ENCODE peak calls at places on chromosomes 16 and 17, in six cellular contexts. One of them, this sample, is unnamed.

GRCh38 chr16:50940275-50940854 is 198.5 kb downstream of the CYLD start:
- DNase-seq in transverse colon: no peak
- DNase-seq in fibroblast of lung: no peak
- DNase-seq in NCI-H1417: peak
- DNase-seq in Daoy: no peak
- DNase-seq in T-helper 2 cell: no peak
- DNase-seq in this sample: no peak

GRCh38 chr16:649646-650045 is 481 bp downstream of the WDR90 start:
- DNase-seq in fibroblast of lung: no peak
- DNase-seq in T-helper 2 cell: no peak
- DNase-seq in NCI-H1417: no peak
- DNase-seq in Daoy: no peak
- DNase-seq in transverse colon: no peak
- DNase-seq in this sample: peak

GRCh38 chr17:54372071-54372720 is 528.5 kb upstream of the TOM1L1 start:
- DNase-seq in fibroblast of lung: no peak
- DNase-seq in transverse colon: no peak
- DNase-seq in NCI-H1417: no peak
- DNase-seq in Daoy: no peak
- DNase-seq in T-helper 2 cell: no peak
- DNase-seq in this sample: no peak

GRCh38 chr17:22102177-22102576 is 409.9 kb downstream of the KCNJ18 start:
- DNase-seq in fibroblast of lung: no peak
- DNase-seq in NCI-H1417: no peak
- DNase-seq in transverse colon: no peak
- DNase-seq in Daoy: no peak
- DNase-seq in T-helper 2 cell: no peak
- DNase-seq in this sample: no peak

GRCh38 chr16:4263504-4264436 is 9.1 kb downstream of the TFAP4 start:
- DNase-seq in NCI-H1417: no peak
- DNase-seq in Daoy: peak
- DNase-seq in T-helper 2 cell: no peak
- DNase-seq in transverse colon: peak
- DNase-seq in fibroblast of lung: peak
- DNase-seq in this sample: peak

GRCh38 chr17:27533874-27534815 is 77.9 kb downstream of the KSR1 start:
- DNase-seq in Daoy: peak
- DNase-seq in transverse colon: peak
- DNase-seq in NCI-H1417: no peak
- DNase-seq in T-helper 2 cell: no peak
- DNase-seq in fibroblast of lung: peak
- DNase-seq in this sample: peak

GRCh38 chr17:21113106-21113690 is 13.6 kb upstream of the DHRS7B start:
- DNase-seq in NCI-H1417: no peak
- DNase-seq in transverse colon: no peak
- DNase-seq in fibroblast of lung: no peak
- DNase-seq in Daoy: no peak
- DNase-seq in T-helper 2 cell: no peak
- DNase-seq in this sample: no peak

GRCh38 chr16:86864586-86864985 is 286.2 kb downstream of the FOXL1 start:
- DNase-seq in Daoy: no peak
- DNase-seq in T-helper 2 cell: no peak
- DNase-seq in NCI-H1417: no peak
- DNase-seq in fibroblast of lung: no peak
- DNase-seq in transverse colon: no peak
- DNase-seq in this sample: no peak

GRCh38 chr16:50246299-50247122 is 19.8 kb upstream of the ADCY7 start:
- DNase-seq in fibroblast of lung: no peak
- DNase-seq in NCI-H1417: no peak
- DNase-seq in transverse colon: no peak
- DNase-seq in T-helper 2 cell: no peak
- DNase-seq in Daoy: no peak
- DNase-seq in this sample: peak

GRCh38 chr17:66777689-66778225 is 57.2 kb upstream of the CACNG5 start:
- DNase-seq in transverse colon: no peak
- DNase-seq in fibroblast of lung: no peak
- DNase-seq in Daoy: no peak
- DNase-seq in NCI-H1417: no peak
- DNase-seq in T-helper 2 cell: no peak
- DNase-seq in this sample: peak

GRCh38 chr17:66339563-66339962 is 37.1 kb downstream of the PRKCA start:
- DNase-seq in fibroblast of lung: no peak
- DNase-seq in NCI-H1417: no peak
- DNase-seq in transverse colon: no peak
- DNase-seq in T-helper 2 cell: no peak
- DNase-seq in Daoy: no peak
- DNase-seq in this sample: no peak

GRCh38 chr17:64118452-64118979 is 11.4 kb downstream of the ERN1 start:
- DNase-seq in fibroblast of lung: peak
- DNase-seq in T-helper 2 cell: no peak
- DNase-seq in Daoy: no peak
- DNase-seq in transverse colon: peak
- DNase-seq in NCI-H1417: peak
- DNase-seq in this sample: no peak

GRCh38 chr17:8041249-8041928 is 2.5 kb downstream of the ALOX15B start:
- DNase-seq in Daoy: peak
- DNase-seq in NCI-H1417: peak
- DNase-seq in transverse colon: peak
- DNase-seq in T-helper 2 cell: no peak
- DNase-seq in fibroblast of lung: peak
- DNase-seq in this sample: peak

GRCh38 chr17:78398390-78398789 is 19.9 kb downstream of the PGS1 start:
- DNase-seq in fibroblast of lung: no peak
- DNase-seq in transverse colon: no peak
- DNase-seq in NCI-H1417: no peak
- DNase-seq in T-helper 2 cell: no peak
- DNase-seq in Daoy: no peak
- DNase-seq in this sample: no peak

GRCh38 chr16:67115649-67116048 is 5.9 kb downstream of the PHAF1 start:
- DNase-seq in fibroblast of lung: peak
- DNase-seq in Daoy: peak
- DNase-seq in T-helper 2 cell: no peak
- DNase-seq in NCI-H1417: no peak
- DNase-seq in transverse colon: no peak
- DNase-seq in this sample: peak

GRCh38 chr17:40563371-40564052 is 1.8 kb downstream of the CCR7 start:
- DNase-seq in fibroblast of lung: no peak
- DNase-seq in Daoy: no peak
- DNase-seq in T-helper 2 cell: no peak
- DNase-seq in transverse colon: no peak
- DNase-seq in NCI-H1417: no peak
- DNase-seq in this sample: no peak

GRCh38 chr17:10144456-10144855 is 54.0 kb downstream of the GAS7 start:
- DNase-seq in NCI-H1417: no peak
- DNase-seq in Daoy: no peak
- DNase-seq in fibroblast of lung: no peak
- DNase-seq in transverse colon: no peak
- DNase-seq in T-helper 2 cell: no peak
- DNase-seq in this sample: no peak

GRCh38 chr17:52995127-52995526 is 827.6 kb upstream of the KIF2B start:
- DNase-seq in transverse colon: no peak
- DNase-seq in fibroblast of lung: no peak
- DNase-seq in NCI-H1417: peak
- DNase-seq in T-helper 2 cell: no peak
- DNase-seq in Daoy: no peak
- DNase-seq in this sample: no peak

GRCh38 chr17:81854974-81855774 is 5.2 kb downstream of the P4HB start:
- DNase-seq in Daoy: no peak
- DNase-seq in transverse colon: no peak
- DNase-seq in NCI-H1417: no peak
- DNase-seq in T-helper 2 cell: no peak
- DNase-seq in fibroblast of lung: no peak
- DNase-seq in this sample: no peak

GRCh38 chr17:60280673-60281072 is 111.3 kb downstream of the USP32 start:
- DNase-seq in NCI-H1417: no peak
- DNase-seq in transverse colon: no peak
- DNase-seq in T-helper 2 cell: no peak
- DNase-seq in fibroblast of lung: no peak
- DNase-seq in Daoy: no peak
- DNase-seq in this sample: no peak

GRCh38 chr17:33572615-33573014 is 279.5 kb upstream of the ASIC2 start:
- DNase-seq in NCI-H1417: no peak
- DNase-seq in fibroblast of lung: no peak
- DNase-seq in T-helper 2 cell: no peak
- DNase-seq in Daoy: peak
- DNase-seq in transverse colon: no peak
- DNase-seq in this sample: peak

GRCh38 chr17:18070861-18071340 is 16.8 kb upstream of the DRG2 start:
- DNase-seq in transverse colon: no peak
- DNase-seq in NCI-H1417: no peak
- DNase-seq in T-helper 2 cell: no peak
- DNase-seq in Daoy: peak
- DNase-seq in fibroblast of lung: peak
- DNase-seq in this sample: peak

GRCh38 chr17:64747938-64748540 is 85.9 kb upstream of the SMURF2 start:
- DNase-seq in NCI-H1417: no peak
- DNase-seq in Daoy: no peak
- DNase-seq in transverse colon: no peak
- DNase-seq in T-helper 2 cell: no peak
- DNase-seq in fibroblast of lung: peak
- DNase-seq in this sample: peak

GRCh38 chr17:46983782-46984181 is 4.7 kb upstream of the RPRML start:
- DNase-seq in NCI-H1417: no peak
- DNase-seq in T-helper 2 cell: no peak
- DNase-seq in fibroblast of lung: no peak
- DNase-seq in transverse colon: no peak
- DNase-seq in Daoy: no peak
- DNase-seq in this sample: no peak

GRCh38 chr16:90046122-90046970 is 27.1 kb upstream of the DBNDD1 start:
- DNase-seq in NCI-H1417: no peak
- DNase-seq in transverse colon: no peak
- DNase-seq in T-helper 2 cell: no peak
- DNase-seq in fibroblast of lung: no peak
- DNase-seq in Daoy: no peak
- DNase-seq in this sample: no peak

GRCh38 chr17:54754560-54754959 is 146.1 kb upstream of the TOM1L1 start:
- DNase-seq in Daoy: no peak
- DNase-seq in T-helper 2 cell: no peak
- DNase-seq in fibroblast of lung: no peak
- DNase-seq in transverse colon: no peak
- DNase-seq in NCI-H1417: no peak
- DNase-seq in this sample: no peak

GRCh38 chr16:56862776-56863175 is 2.2 kb upstream of the SLC12A3 start:
- DNase-seq in fibroblast of lung: no peak
- DNase-seq in transverse colon: peak
- DNase-seq in NCI-H1417: no peak
- DNase-seq in Daoy: no peak
- DNase-seq in T-helper 2 cell: peak
- DNase-seq in this sample: no peak

GRCh38 chr16:87964049-87964448 is 12.8 kb downstream of the BANP start:
- DNase-seq in NCI-H1417: no peak
- DNase-seq in Daoy: no peak
- DNase-seq in transverse colon: no peak
- DNase-seq in T-helper 2 cell: no peak
- DNase-seq in fibroblast of lung: no peak
- DNase-seq in this sample: no peak

GRCh38 chr16:66486199-66486772 is 59.2 kb downstream of the BEAN1 start:
- DNase-seq in T-helper 2 cell: no peak
- DNase-seq in Daoy: no peak
- DNase-seq in fibroblast of lung: no peak
- DNase-seq in NCI-H1417: no peak
- DNase-seq in transverse colon: no peak
- DNase-seq in this sample: no peak

GRCh38 chr17:6591599-6592158 is 35.3 kb upstream of the PITPNM3 start:
- DNase-seq in transverse colon: no peak
- DNase-seq in NCI-H1417: no peak
- DNase-seq in fibroblast of lung: peak
- DNase-seq in Daoy: peak
- DNase-seq in T-helper 2 cell: no peak
- DNase-seq in this sample: peak

GRCh38 chr16:85046957-85047866 is 19.6 kb downstream of the KIAA0513 start:
- DNase-seq in T-helper 2 cell: no peak
- DNase-seq in fibroblast of lung: no peak
- DNase-seq in Daoy: no peak
- DNase-seq in transverse colon: peak
- DNase-seq in NCI-H1417: no peak
- DNase-seq in this sample: peak

GRCh38 chr16:77789085-77789611 is 784 bp downstream of the VAT1L start:
- DNase-seq in NCI-H1417: peak
- DNase-seq in fibroblast of lung: no peak
- DNase-seq in Daoy: peak
- DNase-seq in transverse colon: no peak
- DNase-seq in T-helper 2 cell: no peak
- DNase-seq in this sample: no peak

GRCh38 chr17:74531231-74531761 is at the start of gene CD300LB:
- DNase-seq in T-helper 2 cell: no peak
- DNase-seq in NCI-H1417: no peak
- DNase-seq in Daoy: no peak
- DNase-seq in transverse colon: no peak
- DNase-seq in fibroblast of lung: no peak
- DNase-seq in this sample: no peak

GRCh38 chr17:81939881-81940385 is 2.8 kb upstream of the PYCR1 start:
- DNase-seq in Daoy: no peak
- DNase-seq in transverse colon: no peak
- DNase-seq in fibroblast of lung: no peak
- DNase-seq in T-helper 2 cell: no peak
- DNase-seq in NCI-H1417: no peak
- DNase-seq in this sample: no peak

GRCh38 chr16:79519448-79519847 is 81.1 kb downstream of the MAF start:
- DNase-seq in fibroblast of lung: no peak
- DNase-seq in transverse colon: peak
- DNase-seq in Daoy: no peak
- DNase-seq in NCI-H1417: peak
- DNase-seq in T-helper 2 cell: no peak
- DNase-seq in this sample: no peak

GRCh38 chr16:55146939-55147338 is 177.1 kb upstream of the IRX6 start:
- DNase-seq in NCI-H1417: no peak
- DNase-seq in T-helper 2 cell: no peak
- DNase-seq in Daoy: peak
- DNase-seq in transverse colon: no peak
- DNase-seq in fibroblast of lung: no peak
- DNase-seq in this sample: no peak

GRCh38 chr16:55568151-55568693 is 1.7 kb downstream of the CAPNS2 start:
- DNase-seq in T-helper 2 cell: no peak
- DNase-seq in fibroblast of lung: peak
- DNase-seq in NCI-H1417: no peak
- DNase-seq in Daoy: no peak
- DNase-seq in transverse colon: no peak
- DNase-seq in this sample: no peak

GRCh38 chr17:43664096-43664495 is 2.4 kb upstream of the MEOX1 start:
- DNase-seq in NCI-H1417: no peak
- DNase-seq in transverse colon: no peak
- DNase-seq in Daoy: no peak
- DNase-seq in fibroblast of lung: no peak
- DNase-seq in T-helper 2 cell: no peak
- DNase-seq in this sample: no peak